ENCODE peak calls at places on chromosome 15, in four cellular contexts. F, Q, M and B are unnamed samples.

GRCh38 chr15:79966634-79967330 is 4.2 kb downstream of the BCL2A1 start:
- DNase-seq in Q (no peak), M (no peak), F (no peak), B (no peak)

GRCh38 chr15:33910741-33911140 is 57.6 kb upstream of the CHRM5 start:
- DNase-seq in Q (no peak), M (no peak), F (no peak), B (no peak)

GRCh38 chr15:22253676-22254408 is 173.5 kb downstream of the OR4M2 start:
- DNase-seq in Q (no peak), M (no peak), F (no peak), B (no peak)

GRCh38 chr15:52161406-52161966 is 29.7 kb downstream of the GNB5 start:
- DNase-seq in F (no peak), Q (no peak), M (no peak), B (no peak)

GRCh38 chr15:95120595-95120994 is 889.2 kb downstream of the MCTP2 start:
- DNase-seq in Q (no peak), M (no peak), F (no peak), B (no peak)

GRCh38 chr15:71737761-71738160 is 72.6 kb upstream of the NR2E3 start:
- DNase-seq in F (no peak), Q (no peak), M (no peak), B (no peak)

GRCh38 chr15:44623178-44623577 is 40.3 kb downstream of the SPG11 start:
- DNase-seq in Q (no peak), M (no peak), F (no peak), B (no peak)

GRCh38 chr15:97893988-97894387 is 66.5 kb upstream of the ARRDC4 start:
- DNase-seq in Q (no peak), M (no peak), F (no peak), B (no peak)

GRCh38 chr15:99155961-99156443 is 51.1 kb downstream of the SYNM start:
- DNase-seq in F (no peak), Q (no peak), M (no peak), B (no peak)

GRCh38 chr15:67902579-67902979 is 62.7 kb upstream of the RNU6-1 start:
- DNase-seq in F (no peak), M (no peak), Q (no peak), B (no peak)

GRCh38 chr15:72155021-72155621 is 36.9 kb downstream of the SENP8 start:
- DNase-seq in M (peak), Q (peak), F (peak), B (peak)

GRCh38 chr15:80308002-80308401 is 56.0 kb upstream of the CTXND1 start:
- DNase-seq in F (no peak), Q (peak), M (no peak), B (no peak)

GRCh38 chr15:70164156-70164900 is 66.6 kb upstream of the TLE3 start:
- DNase-seq in F (no peak), M (no peak), Q (no peak), B (no peak)

GRCh38 chr15:96160800-96161199 is 169.7 kb upstream of the NR2F2 start:
- DNase-seq in F (no peak), M (no peak), Q (no peak), B (no peak)

GRCh38 chr15:96160269-96160668 is 170.2 kb upstream of the NR2F2 start:
- DNase-seq in Q (no peak), F (peak), M (peak), B (no peak)

GRCh38 chr15:96158938-96159337 is 171.6 kb upstream of the NR2F2 start:
- DNase-seq in M (peak), F (no peak), Q (no peak), B (no peak)

GRCh38 chr15:96165775-96166174 is 164.7 kb upstream of the NR2F2 start:
- DNase-seq in F (no peak), M (no peak), Q (no peak), B (no peak)

DNA sequence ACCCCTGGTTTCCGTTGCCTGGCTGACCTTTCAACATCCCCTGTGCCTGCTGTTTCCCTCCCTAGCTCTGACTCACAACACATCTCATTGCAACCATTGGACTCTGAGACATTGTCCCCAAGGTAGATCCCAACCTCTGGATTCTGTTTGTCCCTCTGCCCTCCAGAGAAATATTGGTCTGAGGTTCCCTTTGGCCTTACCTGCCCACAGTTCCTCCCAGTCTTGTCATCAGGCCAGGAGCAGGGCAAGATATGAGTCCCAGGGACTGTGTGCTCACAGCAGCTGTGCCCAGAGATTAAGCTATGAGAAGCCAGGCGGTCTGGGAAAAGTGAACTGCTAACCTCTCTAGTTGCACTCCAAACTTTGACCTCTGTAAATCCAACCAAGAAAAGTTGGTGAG is 168.2 kb upstream of the NR2F2 start:
- DNase-seq in F (no peak), M (peak), Q (no peak), B (no peak)
- H3K27ac ChIP-seq in F (no peak), M (no peak), Q (no peak), B (no peak)

DNA sequence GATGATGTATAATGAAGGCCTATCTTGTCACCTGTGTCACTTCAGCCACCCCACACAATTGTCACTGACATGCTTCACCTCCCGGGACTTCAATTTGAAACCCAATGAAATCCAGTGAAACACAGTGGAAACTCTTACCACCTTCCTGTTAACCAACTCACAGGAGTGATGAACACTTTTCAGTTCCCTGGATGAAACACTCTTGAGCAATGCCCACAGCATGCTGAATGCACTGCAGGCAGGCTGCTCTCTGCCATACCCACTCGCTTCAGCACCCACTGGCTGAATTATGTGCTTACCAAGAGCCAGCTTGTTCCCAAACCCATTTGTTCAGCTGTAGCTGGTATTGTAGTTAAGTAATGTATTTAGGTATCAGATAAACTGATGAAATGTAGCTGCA is 47.0 kb downstream of the MAP2K1 start:
- DNase-seq in Q (no peak), M (no peak), F (no peak), B (no peak)
- H3K27ac ChIP-seq in Q (no peak), M (no peak), F (no peak), B (no peak)

GRCh38 chr15:85581495-85581894 is 201.1 kb downstream of the AKAP13 start:
- DNase-seq in F (no peak), M (no peak), Q (peak), B (no peak)
- H3K27ac ChIP-seq in F (no peak), M (peak), Q (peak), B (peak)

GRCh38 chr15:86849563-86849962 is 769.9 kb downstream of the AGBL1 start:
- DNase-seq in Q (no peak), M (no peak), F (no peak), B (no peak)
- H3K27ac ChIP-seq in Q (no peak), M (no peak), F (no peak), B (no peak)